ENCODE peak calls at places on chromosomes 4 and X, in ten cellular contexts. One of them, this sample, is unnamed.

GRCh38 chrX:73262991-73263390 is 48.3 kb upstream of the NAP1L2 start:
- DNase-seq in ACHN: peak; percentile 2
- DNase-seq in progenitor cell of endocrine pancreas: no peak
- DNase-seq in Ammon's horn: peak; percentile 2
- DNase-seq in neural crest cell: no peak
- DNase-seq in NCI-H2081: no peak
- DNase-seq in EH: peak; percentile 0
- DNase-seq in stimulated activated CD8-positive, alpha-beta memory T cell treated with anti-CD3 and anti-CD28 coated beads, Interleukin-7, amount 100 ng/mL, for 1 hour: no peak
- DNase-seq in activated CD4-positive, alpha-beta T cell treated with anti-CD3 and anti-CD28 coated beads for 4 hours: no peak
- DNase-seq in astrocyte of the hippocampus: peak; percentile 0
- DNase-seq in this sample: no peak

GRCh38 chr4:54495091-54495490 is 162.7 kb upstream of the KIT start:
- DNase-seq in Ammon's horn: no peak
- DNase-seq in stimulated activated CD8-positive, alpha-beta memory T cell treated with anti-CD3 and anti-CD28 coated beads, Interleukin-7, amount 100 ng/mL, for 1 hour: no peak
- DNase-seq in neural crest cell: no peak
- DNase-seq in astrocyte of the hippocampus: peak; percentile 37
- DNase-seq in activated CD4-positive, alpha-beta T cell treated with anti-CD3 and anti-CD28 coated beads for 4 hours: no peak
- DNase-seq in progenitor cell of endocrine pancreas: no peak
- DNase-seq in EH: peak; percentile 96
- DNase-seq in ACHN: no peak
- DNase-seq in NCI-H2081: no peak
- DNase-seq in this sample: no peak

GRCh38 chr4:92599044-92599443 is 295.3 kb downstream of the GRID2 start:
- DNase-seq in progenitor cell of endocrine pancreas: no peak
- DNase-seq in Ammon's horn: no peak
- DNase-seq in stimulated activated CD8-positive, alpha-beta memory T cell treated with anti-CD3 and anti-CD28 coated beads, Interleukin-7, amount 100 ng/mL, for 1 hour: no peak
- DNase-seq in neural crest cell: no peak
- DNase-seq in activated CD4-positive, alpha-beta T cell treated with anti-CD3 and anti-CD28 coated beads for 4 hours: no peak
- DNase-seq in NCI-H2081: no peak
- DNase-seq in astrocyte of the hippocampus: peak; percentile 12
- DNase-seq in ACHN: no peak
- DNase-seq in EH: no peak
- DNase-seq in this sample: no peak

GRCh38 chr4:151099976-151100417 is 569 bp downstream of the RPS3A start:
- DNase-seq in activated CD4-positive, alpha-beta T cell treated with anti-CD3 and anti-CD28 coated beads for 4 hours: no peak
- DNase-seq in astrocyte of the hippocampus: peak; percentile 70
- DNase-seq in ACHN: peak; percentile 22
- DNase-seq in neural crest cell: no peak
- DNase-seq in Ammon's horn: peak; percentile 61
- DNase-seq in NCI-H2081: no peak
- DNase-seq in EH: peak; percentile 58
- DNase-seq in progenitor cell of endocrine pancreas: no peak
- DNase-seq in stimulated activated CD8-positive, alpha-beta memory T cell treated with anti-CD3 and anti-CD28 coated beads, Interleukin-7, amount 100 ng/mL, for 1 hour: no peak
- DNase-seq in this sample: no peak

GRCh38 chr4:2069986-2070385 is 10.9 kb downstream of the NAT8L start:
- DNase-seq in ACHN: no peak
- DNase-seq in NCI-H2081: no peak
- DNase-seq in activated CD4-positive, alpha-beta T cell treated with anti-CD3 and anti-CD28 coated beads for 4 hours: no peak
- DNase-seq in stimulated activated CD8-positive, alpha-beta memory T cell treated with anti-CD3 and anti-CD28 coated beads, Interleukin-7, amount 100 ng/mL, for 1 hour: no peak
- DNase-seq in Ammon's horn: no peak
- DNase-seq in astrocyte of the hippocampus: no peak
- DNase-seq in neural crest cell: no peak
- DNase-seq in progenitor cell of endocrine pancreas: no peak
- DNase-seq in EH: no peak
- DNase-seq in this sample: no peak

GRCh38 chr4:54588404-54588803 is 69.4 kb upstream of the KIT start:
- DNase-seq in activated CD4-positive, alpha-beta T cell treated with anti-CD3 and anti-CD28 coated beads for 4 hours: no peak
- DNase-seq in Ammon's horn: no peak
- DNase-seq in NCI-H2081: no peak
- DNase-seq in EH: no peak
- DNase-seq in stimulated activated CD8-positive, alpha-beta memory T cell treated with anti-CD3 and anti-CD28 coated beads, Interleukin-7, amount 100 ng/mL, for 1 hour: no peak
- DNase-seq in ACHN: no peak
- DNase-seq in progenitor cell of endocrine pancreas: no peak
- DNase-seq in neural crest cell: no peak
- DNase-seq in astrocyte of the hippocampus: no peak
- DNase-seq in this sample: no peak

GRCh38 chr4:105679186-105679585 is 29.3 kb downstream of the INTS12 start:
- DNase-seq in neural crest cell: no peak
- DNase-seq in Ammon's horn: no peak
- DNase-seq in progenitor cell of endocrine pancreas: no peak
- DNase-seq in EH: peak; percentile 4
- DNase-seq in NCI-H2081: no peak
- DNase-seq in astrocyte of the hippocampus: peak; percentile 8
- DNase-seq in stimulated activated CD8-positive, alpha-beta memory T cell treated with anti-CD3 and anti-CD28 coated beads, Interleukin-7, amount 100 ng/mL, for 1 hour: no peak
- DNase-seq in ACHN: no peak
- DNase-seq in activated CD4-positive, alpha-beta T cell treated with anti-CD3 and anti-CD28 coated beads for 4 hours: no peak
- DNase-seq in this sample: no peak

GRCh38 chr4:93835929-93836328 is 7.4 kb downstream of the ATOH1 start:
- DNase-seq in Ammon's horn: no peak
- DNase-seq in activated CD4-positive, alpha-beta T cell treated with anti-CD3 and anti-CD28 coated beads for 4 hours: no peak
- DNase-seq in astrocyte of the hippocampus: no peak
- DNase-seq in stimulated activated CD8-positive, alpha-beta memory T cell treated with anti-CD3 and anti-CD28 coated beads, Interleukin-7, amount 100 ng/mL, for 1 hour: no peak
- DNase-seq in ACHN: no peak
- DNase-seq in neural crest cell: no peak
- DNase-seq in EH: peak; percentile 19
- DNase-seq in progenitor cell of endocrine pancreas: no peak
- DNase-seq in NCI-H2081: no peak
- DNase-seq in this sample: no peak

GRCh38 chr4:184250795-184251679 is 33.4 kb upstream of the ENPP6 start:
- DNase-seq in stimulated activated CD8-positive, alpha-beta memory T cell treated with anti-CD3 and anti-CD28 coated beads, Interleukin-7, amount 100 ng/mL, for 1 hour: no peak
- DNase-seq in EH: peak; percentile 59
- DNase-seq in astrocyte of the hippocampus: peak; percentile 64
- DNase-seq in neural crest cell: no peak
- DNase-seq in progenitor cell of endocrine pancreas: no peak
- DNase-seq in ACHN: peak; percentile 57
- DNase-seq in Ammon's horn: peak; percentile 59
- DNase-seq in activated CD4-positive, alpha-beta T cell treated with anti-CD3 and anti-CD28 coated beads for 4 hours: peak; percentile 28
- DNase-seq in NCI-H2081: peak; percentile 35
- DNase-seq in this sample: peak; percentile 61

GRCh38 chr4:110106946-110107325 is 91.5 kb downstream of the ELOVL6 start:
- DNase-seq in progenitor cell of endocrine pancreas: no peak
- DNase-seq in activated CD4-positive, alpha-beta T cell treated with anti-CD3 and anti-CD28 coated beads for 4 hours: no peak
- DNase-seq in neural crest cell: no peak
- DNase-seq in NCI-H2081: no peak
- DNase-seq in astrocyte of the hippocampus: peak; percentile 69
- DNase-seq in ACHN: no peak
- DNase-seq in stimulated activated CD8-positive, alpha-beta memory T cell treated with anti-CD3 and anti-CD28 coated beads, Interleukin-7, amount 100 ng/mL, for 1 hour: no peak
- DNase-seq in EH: peak; percentile 58
- DNase-seq in Ammon's horn: no peak
- DNase-seq in this sample: peak; percentile 7

GRCh38 chr4:176889776-176890175 is 97.1 kb upstream of the VEGFC start:
- DNase-seq in NCI-H2081: no peak
- DNase-seq in stimulated activated CD8-positive, alpha-beta memory T cell treated with anti-CD3 and anti-CD28 coated beads, Interleukin-7, amount 100 ng/mL, for 1 hour: no peak
- DNase-seq in EH: no peak
- DNase-seq in astrocyte of the hippocampus: no peak
- DNase-seq in ACHN: no peak
- DNase-seq in activated CD4-positive, alpha-beta T cell treated with anti-CD3 and anti-CD28 coated beads for 4 hours: no peak
- DNase-seq in progenitor cell of endocrine pancreas: no peak
- DNase-seq in neural crest cell: no peak
- DNase-seq in Ammon's horn: no peak
- DNase-seq in this sample: no peak

GRCh38 chr4:132592340-132592739 is 556.8 kb upstream of the PCDH10 start:
- DNase-seq in activated CD4-positive, alpha-beta T cell treated with anti-CD3 and anti-CD28 coated beads for 4 hours: no peak
- DNase-seq in ACHN: no peak
- DNase-seq in Ammon's horn: no peak
- DNase-seq in EH: no peak
- DNase-seq in astrocyte of the hippocampus: no peak
- DNase-seq in progenitor cell of endocrine pancreas: no peak
- DNase-seq in NCI-H2081: no peak
- DNase-seq in stimulated activated CD8-positive, alpha-beta memory T cell treated with anti-CD3 and anti-CD28 coated beads, Interleukin-7, amount 100 ng/mL, for 1 hour: no peak
- DNase-seq in neural crest cell: no peak
- DNase-seq in this sample: no peak

GRCh38 chrX:34778961-34779360 is 121.9 kb upstream of the TMEM47 start:
- DNase-seq in astrocyte of the hippocampus: peak; percentile 58
- DNase-seq in neural crest cell: no peak
- DNase-seq in EH: peak; percentile 88
- DNase-seq in activated CD4-positive, alpha-beta T cell treated with anti-CD3 and anti-CD28 coated beads for 4 hours: no peak
- DNase-seq in ACHN: peak; percentile 1
- DNase-seq in NCI-H2081: no peak
- DNase-seq in Ammon's horn: no peak
- DNase-seq in stimulated activated CD8-positive, alpha-beta memory T cell treated with anti-CD3 and anti-CD28 coated beads, Interleukin-7, amount 100 ng/mL, for 1 hour: no peak
- DNase-seq in progenitor cell of endocrine pancreas: no peak
- DNase-seq in this sample: peak; percentile 3

GRCh38 chr4:78766650-78767049 is 9.5 kb upstream of the BMP2K start:
- DNase-seq in Ammon's horn: no peak
- DNase-seq in NCI-H2081: no peak
- DNase-seq in progenitor cell of endocrine pancreas: no peak
- DNase-seq in EH: no peak
- DNase-seq in stimulated activated CD8-positive, alpha-beta memory T cell treated with anti-CD3 and anti-CD28 coated beads, Interleukin-7, amount 100 ng/mL, for 1 hour: no peak
- DNase-seq in ACHN: no peak
- DNase-seq in astrocyte of the hippocampus: no peak
- DNase-seq in neural crest cell: no peak
- DNase-seq in activated CD4-positive, alpha-beta T cell treated with anti-CD3 and anti-CD28 coated beads for 4 hours: no peak
- DNase-seq in this sample: no peak

GRCh38 chr4:135050086-135050717 is 848.6 kb upstream of the PABPC4L start:
- DNase-seq in Ammon's horn: no peak
- DNase-seq in NCI-H2081: no peak
- DNase-seq in astrocyte of the hippocampus: no peak
- DNase-seq in ACHN: no peak
- DNase-seq in EH: no peak
- DNase-seq in stimulated activated CD8-positive, alpha-beta memory T cell treated with anti-CD3 and anti-CD28 coated beads, Interleukin-7, amount 100 ng/mL, for 1 hour: no peak
- DNase-seq in activated CD4-positive, alpha-beta T cell treated with anti-CD3 and anti-CD28 coated beads for 4 hours: no peak
- DNase-seq in progenitor cell of endocrine pancreas: no peak
- DNase-seq in neural crest cell: no peak
- DNase-seq in this sample: no peak

GRCh38 chr4:54498661-54499111 is 159.1 kb upstream of the KIT start:
- DNase-seq in neural crest cell: no peak
- DNase-seq in activated CD4-positive, alpha-beta T cell treated with anti-CD3 and anti-CD28 coated beads for 4 hours: no peak
- DNase-seq in Ammon's horn: no peak
- DNase-seq in NCI-H2081: no peak
- DNase-seq in EH: peak; percentile 97
- DNase-seq in astrocyte of the hippocampus: peak; percentile 82
- DNase-seq in stimulated activated CD8-positive, alpha-beta memory T cell treated with anti-CD3 and anti-CD28 coated beads, Interleukin-7, amount 100 ng/mL, for 1 hour: no peak
- DNase-seq in ACHN: peak; percentile 91
- DNase-seq in progenitor cell of endocrine pancreas: no peak
- DNase-seq in this sample: peak; percentile 32

GRCh38 chr4:181939199-181939945 is 303.8 kb upstream of the TENM3 start:
- DNase-seq in stimulated activated CD8-positive, alpha-beta memory T cell treated with anti-CD3 and anti-CD28 coated beads, Interleukin-7, amount 100 ng/mL, for 1 hour: no peak
- DNase-seq in progenitor cell of endocrine pancreas: no peak
- DNase-seq in Ammon's horn: no peak
- DNase-seq in EH: peak; percentile 12
- DNase-seq in astrocyte of the hippocampus: peak; percentile 29
- DNase-seq in neural crest cell: no peak
- DNase-seq in NCI-H2081: no peak
- DNase-seq in ACHN: no peak
- DNase-seq in activated CD4-positive, alpha-beta T cell treated with anti-CD3 and anti-CD28 coated beads for 4 hours: no peak
- DNase-seq in this sample: no peak

GRCh38 chr4:30950737-30951136 is 230.6 kb downstream of the PCDH7 start:
- DNase-seq in EH: peak; percentile 6
- DNase-seq in NCI-H2081: no peak
- DNase-seq in stimulated activated CD8-positive, alpha-beta memory T cell treated with anti-CD3 and anti-CD28 coated beads, Interleukin-7, amount 100 ng/mL, for 1 hour: no peak
- DNase-seq in astrocyte of the hippocampus: no peak
- DNase-seq in ACHN: no peak
- DNase-seq in activated CD4-positive, alpha-beta T cell treated with anti-CD3 and anti-CD28 coated beads for 4 hours: no peak
- DNase-seq in Ammon's horn: no peak
- DNase-seq in progenitor cell of endocrine pancreas: no peak
- DNase-seq in neural crest cell: no peak
- DNase-seq in this sample: peak; percentile 14

GRCh38 chr4:173932701-173933100 is 350.8 kb downstream of the FBXO8 start:
- DNase-seq in EH: no peak
- DNase-seq in ACHN: no peak
- DNase-seq in Ammon's horn: no peak
- DNase-seq in neural crest cell: no peak
- DNase-seq in progenitor cell of endocrine pancreas: no peak
- DNase-seq in activated CD4-positive, alpha-beta T cell treated with anti-CD3 and anti-CD28 coated beads for 4 hours: no peak
- DNase-seq in stimulated activated CD8-positive, alpha-beta memory T cell treated with anti-CD3 and anti-CD28 coated beads, Interleukin-7, amount 100 ng/mL, for 1 hour: no peak
- DNase-seq in NCI-H2081: no peak
- DNase-seq in astrocyte of the hippocampus: no peak
- DNase-seq in this sample: no peak

GRCh38 chr4:77921701-77922100 is 59.1 kb downstream of the MRPL1 start:
- DNase-seq in ACHN: peak; percentile 79
- DNase-seq in astrocyte of the hippocampus: peak; percentile 84
- DNase-seq in activated CD4-positive, alpha-beta T cell treated with anti-CD3 and anti-CD28 coated beads for 4 hours: no peak
- DNase-seq in progenitor cell of endocrine pancreas: no peak
- DNase-seq in EH: peak; percentile 94
- DNase-seq in Ammon's horn: no peak
- DNase-seq in stimulated activated CD8-positive, alpha-beta memory T cell treated with anti-CD3 and anti-CD28 coated beads, Interleukin-7, amount 100 ng/mL, for 1 hour: no peak
- DNase-seq in neural crest cell: no peak
- DNase-seq in NCI-H2081: no peak
- DNase-seq in this sample: peak; percentile 49

GRCh38 chr4:101200561-101200960 is 146.8 kb downstream of the PPP3CA start:
- DNase-seq in Ammon's horn: no peak
- DNase-seq in stimulated activated CD8-positive, alpha-beta memory T cell treated with anti-CD3 and anti-CD28 coated beads, Interleukin-7, amount 100 ng/mL, for 1 hour: no peak
- DNase-seq in activated CD4-positive, alpha-beta T cell treated with anti-CD3 and anti-CD28 coated beads for 4 hours: no peak
- DNase-seq in EH: peak; percentile 92
- DNase-seq in NCI-H2081: no peak
- DNase-seq in neural crest cell: no peak
- DNase-seq in progenitor cell of endocrine pancreas: no peak
- DNase-seq in ACHN: peak; percentile 82
- DNase-seq in astrocyte of the hippocampus: peak; percentile 64
- DNase-seq in this sample: peak; percentile 34

GRCh38 chr4:131370846-131371245 is 1778.2 kb upstream of the PCDH10 start:
- DNase-seq in ACHN: peak; percentile 8
- DNase-seq in neural crest cell: no peak
- DNase-seq in NCI-H2081: no peak
- DNase-seq in astrocyte of the hippocampus: no peak
- DNase-seq in activated CD4-positive, alpha-beta T cell treated with anti-CD3 and anti-CD28 coated beads for 4 hours: no peak
- DNase-seq in stimulated activated CD8-positive, alpha-beta memory T cell treated with anti-CD3 and anti-CD28 coated beads, Interleukin-7, amount 100 ng/mL, for 1 hour: no peak
- DNase-seq in progenitor cell of endocrine pancreas: no peak
- DNase-seq in EH: no peak
- DNase-seq in Ammon's horn: no peak
- DNase-seq in this sample: no peak

GRCh38 chrX:32966956-32967355 is 244.4 kb downstream of the DMD start:
- DNase-seq in ACHN: no peak
- DNase-seq in Ammon's horn: no peak
- DNase-seq in stimulated activated CD8-positive, alpha-beta memory T cell treated with anti-CD3 and anti-CD28 coated beads, Interleukin-7, amount 100 ng/mL, for 1 hour: no peak
- DNase-seq in activated CD4-positive, alpha-beta T cell treated with anti-CD3 and anti-CD28 coated beads for 4 hours: no peak
- DNase-seq in astrocyte of the hippocampus: no peak
- DNase-seq in neural crest cell: no peak
- DNase-seq in progenitor cell of endocrine pancreas: no peak
- DNase-seq in NCI-H2081: peak; percentile 59
- DNase-seq in EH: no peak
- DNase-seq in this sample: no peak

GRCh38 chr4:18566970-18567799 is 545.6 kb upstream of the LCORL start:
- DNase-seq in astrocyte of the hippocampus: no peak
- DNase-seq in EH: peak; percentile 20
- DNase-seq in neural crest cell: no peak
- DNase-seq in stimulated activated CD8-positive, alpha-beta memory T cell treated with anti-CD3 and anti-CD28 coated beads, Interleukin-7, amount 100 ng/mL, for 1 hour: no peak
- DNase-seq in NCI-H2081: no peak
- DNase-seq in activated CD4-positive, alpha-beta T cell treated with anti-CD3 and anti-CD28 coated beads for 4 hours: no peak
- DNase-seq in Ammon's horn: no peak
- DNase-seq in ACHN: no peak
- DNase-seq in progenitor cell of endocrine pancreas: no peak
- DNase-seq in this sample: no peak

GRCh38 chrX:36199926-36200325 is 280.4 kb downstream of the CFAP47 start:
- DNase-seq in progenitor cell of endocrine pancreas: no peak
- DNase-seq in neural crest cell: no peak
- DNase-seq in activated CD4-positive, alpha-beta T cell treated with anti-CD3 and anti-CD28 coated beads for 4 hours: no peak
- DNase-seq in NCI-H2081: no peak
- DNase-seq in astrocyte of the hippocampus: no peak
- DNase-seq in stimulated activated CD8-positive, alpha-beta memory T cell treated with anti-CD3 and anti-CD28 coated beads, Interleukin-7, amount 100 ng/mL, for 1 hour: no peak
- DNase-seq in ACHN: no peak
- DNase-seq in EH: no peak
- DNase-seq in Ammon's horn: no peak
- DNase-seq in this sample: no peak

GRCh38 chrX:107565916-107566602 is 62.3 kb upstream of the PRPS1 start:
- DNase-seq in ACHN: peak; percentile 77
- DNase-seq in progenitor cell of endocrine pancreas: peak; percentile 16
- DNase-seq in stimulated activated CD8-positive, alpha-beta memory T cell treated with anti-CD3 and anti-CD28 coated beads, Interleukin-7, amount 100 ng/mL, for 1 hour: no peak
- DNase-seq in Ammon's horn: peak; percentile 40
- DNase-seq in NCI-H2081: peak; percentile 60
- DNase-seq in EH: peak; percentile 66
- DNase-seq in neural crest cell: peak; percentile 2
- DNase-seq in activated CD4-positive, alpha-beta T cell treated with anti-CD3 and anti-CD28 coated beads for 4 hours: no peak
- DNase-seq in astrocyte of the hippocampus: peak; percentile 89
- DNase-seq in this sample: peak; percentile 37

This sample was measured in HTR-8/SVneo.